ENCODE peak calls at places on chromosomes 2 and 18, in seven cellular contexts. C is GM12891, X is K562, V is SK-N-SH, O is H1, I is HepG2, N is GM12878. A is an unnamed sample.

GRCh38 chr2:183229386-183229785 is 105.1 kb downstream of the NUP35 start:
- DNase-seq in C (no peak), O (no peak), N (no peak), X (no peak), I (no peak), V (no peak), A (no peak)

GRCh38 chr2:7974936-7975335 is 706.9 kb upstream of the ID2 start:
- DNase-seq in O (no peak), C (no peak), V (no peak), I (no peak), X (no peak), N (no peak), A (no peak)

GRCh38 chr2:133776936-133777587 is 208.8 kb upstream of the NCKAP5 start:
- DNase-seq in X (no peak), V (no peak), C (no peak), O (no peak), N (no peak), I (no peak), A (no peak)

GRCh38 chr2:191228333-191228732 is 16.9 kb upstream of the MYO1B start:
- DNase-seq in O (no peak), V (no peak), C (no peak), X (no peak), I (no peak), N (no peak), A (no peak)

GRCh38 chr2:239517686-239518085 is 116.9 kb upstream of the HDAC4 start:
- DNase-seq in C (no peak), O (no peak), N (no peak), I (no peak), V (no peak), X (no peak), A (no peak)

GRCh38 chr2:237131749-237132148 is 46.1 kb downstream of the COPS8 start:
- DNase-seq in O (no peak), N (no peak), I (no peak), X (no peak), C (no peak), V (no peak), A (no peak)

GRCh38 chr2:219638948-219639341 is 11.5 kb downstream of the SLC4A3 start:
- DNase-seq in V (no peak), O (no peak), X (no peak), C (no peak), I (no peak), N (no peak), A (no peak)

GRCh38 chr2:144131042-144131441 is 388.9 kb downstream of the ZEB2 start:
- DNase-seq in C (no peak), V (no peak), O (no peak), I (no peak), X (no peak), N (no peak), A (no peak)

GRCh38 chr18:22183647-22184161 is 14.3 kb downstream of the GATA6 start:
- DNase-seq in C (no peak), N (no peak), I (no peak), X (no peak), O (no peak), V (no peak), A (no peak)

GRCh38 chr2:73920577-73921545 is 5.8 kb upstream of the DGUOK start:
- DNase-seq in X (peak; percentile 87), C (no peak), I (peak; percentile 55), V (peak; percentile 62), O (peak; percentile 87), N (no peak), A (no peak)

GRCh38 chr2:203817147-203817546 is 50.4 kb upstream of the CTLA4 start:
- DNase-seq in N (no peak), V (no peak), I (no peak), O (no peak), X (no peak), C (no peak), A (no peak)

GRCh38 chr2:26298638-26299393 is 47.1 kb upstream of the SELENOI start:
- DNase-seq in V (no peak), N (peak; percentile 9), C (no peak), O (peak; percentile 71), I (peak; percentile 27), X (no peak), A (no peak)

GRCh38 chr18:58536534-58537271 is 92.2 kb downstream of the ALPK2 start:
- DNase-seq in N (no peak), V (no peak), X (no peak), C (no peak), O (no peak), I (no peak), A (no peak)

GRCh38 chr18:35776481-35776880 is 194.9 kb downstream of the GALNT1 start:
- DNase-seq in V (no peak), O (no peak), X (no peak), I (no peak), N (no peak), C (no peak), A (no peak)

GRCh38 chr2:201201371-201201770 is 18.4 kb downstream of the CASP10 start:
- DNase-seq in O (no peak), X (no peak), C (no peak), V (no peak), N (no peak), I (no peak), A (no peak)

GRCh38 chr18:46324556-46324955 is 220.4 kb downstream of the HAUS1 start:
- DNase-seq in V (peak; percentile 52), C (no peak), I (no peak), N (no peak), O (no peak), X (peak; percentile 30), A (no peak)

GRCh38 chr18:3526421-3527354 is 76.7 kb downstream of the TGIF1 start:
- DNase-seq in I (peak; percentile 77), N (peak; percentile 35), O (no peak), V (peak; percentile 29), C (no peak), X (peak; percentile 86), A (no peak)

GRCh38 chr2:12544221-12544558 is 172.5 kb upstream of the TRIB2 start:
- DNase-seq in V (no peak), N (peak; percentile 32), C (no peak), O (no peak), X (no peak), I (no peak), A (no peak)

GRCh38 chr2:8976419-8976818 is 27.1 kb downstream of the MBOAT2 start:
- DNase-seq in X (peak; percentile 39), C (no peak), N (no peak), V (peak; percentile 61), O (no peak), I (no peak), A (no peak)

GRCh38 chr2:203484266-203485112 is 50.6 kb downstream of the RAPH1 start:
- DNase-seq in O (no peak), V (no peak), I (peak; percentile 46), C (no peak), N (peak; percentile 40), X (peak; percentile 11), A (no peak)

GRCh38 chr2:230007931-230008707 is 60.6 kb downstream of the SLC16A14 start:
- DNase-seq in O (peak; percentile 92), I (peak; percentile 65), V (peak; percentile 49), N (peak; percentile 26), X (peak; percentile 81), C (peak; percentile 34), A (peak; percentile 23)

GRCh38 chr2:46229134-46230063 is 67.8 kb upstream of the EPAS1 start:
- DNase-seq in O (no peak), X (no peak), I (peak; percentile 87), V (no peak), C (no peak), N (peak; percentile 89), A (no peak)

GRCh38 chr18:42922363-42922762 is 193.1 kb downstream of the RIT2 start:
- DNase-seq in N (no peak), X (no peak), V (no peak), C (no peak), I (no peak), O (no peak), A (no peak)
- TF ChIP-seq POLR2AphosphoS5 in N (no peak), X (no peak), V (no peak), C (no peak), I (no peak), O (no peak), A (no peak)

DNA sequence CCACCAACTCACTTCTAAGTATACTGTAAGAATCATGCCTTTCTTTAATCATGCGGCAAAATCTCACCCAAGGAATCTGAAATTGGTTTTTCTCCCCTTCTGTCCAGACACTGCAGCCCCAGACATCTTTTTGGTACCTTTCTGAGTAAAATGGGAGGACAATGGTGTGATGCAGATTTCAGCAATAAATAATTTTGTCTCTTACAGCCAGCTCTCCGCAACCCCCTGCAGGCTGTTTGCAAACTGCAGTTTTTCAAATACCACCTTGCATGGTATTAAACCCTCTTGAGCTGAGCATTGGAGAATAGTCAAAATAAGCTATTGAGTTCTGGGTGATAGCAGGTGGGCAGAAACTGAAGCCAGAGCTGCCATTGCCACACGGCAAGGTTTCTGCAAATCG is 32.2 kb downstream of the GPR39 start:
- DNase-seq in N (no peak), O (peak; percentile 66), C (no peak), V (peak; percentile 37), I (no peak), X (no peak), A (no peak)
- TF ChIP-seq TAF1 in N (no peak), O (no peak), C (no peak), V (no peak), I (no peak), X (no peak), A (no peak)

DNA sequence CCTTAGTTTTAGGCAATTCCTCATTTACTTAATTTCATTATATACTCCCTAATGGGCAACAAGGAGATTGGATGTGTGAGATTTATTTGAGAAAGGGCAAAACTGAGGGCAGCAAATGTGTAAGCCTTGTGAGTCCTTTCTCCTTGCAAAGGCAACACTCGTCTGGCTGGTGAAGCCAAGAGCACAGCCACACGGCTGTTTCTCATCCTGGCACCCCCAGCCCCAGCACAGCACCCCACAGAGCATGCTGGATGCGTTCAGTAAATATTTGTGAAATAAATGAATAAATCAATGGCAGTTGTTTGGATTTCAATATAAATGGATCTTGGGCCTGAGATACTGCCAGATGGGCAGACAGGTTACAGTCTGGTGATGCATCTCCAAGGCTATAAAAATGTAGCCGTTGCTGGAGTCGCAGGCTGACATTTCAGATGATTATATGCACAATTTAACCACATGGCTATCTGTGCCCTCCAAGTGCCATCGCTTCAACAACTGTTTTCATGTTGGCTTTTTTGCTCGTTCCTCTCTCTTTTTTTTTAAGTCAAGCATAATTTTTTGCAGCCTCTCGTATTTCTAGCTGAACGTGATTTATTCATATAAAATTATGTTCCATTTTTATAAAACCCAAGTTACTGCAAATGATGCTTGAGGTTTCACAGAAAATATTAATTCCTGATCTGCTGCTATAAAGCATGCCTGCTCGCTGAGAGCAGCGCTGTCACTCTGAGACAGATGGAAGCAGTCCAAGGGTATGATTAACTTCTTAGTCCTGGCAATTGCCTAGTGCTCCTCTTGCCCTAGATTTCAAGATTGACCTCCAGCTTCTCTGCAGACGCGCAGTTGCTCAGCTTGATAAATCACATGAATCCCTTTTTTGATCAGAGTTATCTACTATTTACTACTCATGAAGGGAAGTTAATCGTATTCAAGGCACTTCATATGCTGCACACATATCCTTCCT is 154.3 kb upstream of the REV1 start:
- DNase-seq in O (no peak), I (no peak), V (peak; percentile 45), N (no peak), X (no peak), C (no peak), A (no peak)
- TF ChIP-seq POLR2AphosphoS5 in O (no peak), I (no peak), V (no peak), N (no peak), X (no peak), C (no peak), A (no peak)

DNA sequence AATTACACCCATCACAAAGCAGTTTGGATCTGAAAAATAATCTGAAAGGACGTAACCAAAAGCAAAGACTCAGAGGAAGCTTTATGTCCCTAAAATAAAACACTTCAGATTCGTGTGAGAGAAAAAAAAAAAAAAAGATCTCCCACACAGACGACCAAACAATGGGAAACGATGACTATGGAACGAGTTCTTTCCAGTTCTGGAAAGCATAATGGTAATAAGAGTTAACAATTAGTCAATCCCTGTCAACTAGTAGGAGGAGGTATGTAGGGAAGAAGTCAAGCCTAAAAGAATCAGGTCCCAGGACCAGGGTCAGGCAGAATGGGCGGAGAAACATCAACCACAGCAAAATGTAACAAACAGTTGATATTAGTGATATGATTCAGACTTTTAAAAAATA is 170.3 kb upstream of the SETBP1 start:
- DNase-seq in I (no peak), O (no peak), V (no peak), X (no peak), N (no peak), C (no peak), A (no peak)
- TF ChIP-seq TAF1 in I (no peak), O (no peak), V (no peak), X (no peak), N (no peak), C (no peak), A (no peak)